ENCODE peak calls at places on chromosomes 11 and 22, in nine cellular contexts. N is adrenal gland; M is right cardiac atrium; G is aorta; C is tibial nerve; Y is A549; V is transverse colon; Q is CD8-positive, alpha-beta T cell; W is heart left ventricle. H is an unnamed sample.

GRCh38 chr11:45272701-45273100 is 13.4 kb downstream of the SYT13 start:
- DNase-seq in Q (no peak), G (no peak), N (no peak), V (no peak), W (no peak), Y (peak; percentile 29), C (no peak), M (no peak), H (peak; percentile 84)

GRCh38 chr11:6746086-6746618 is 25.6 kb downstream of the OR2AG2 start:
- DNase-seq in N (no peak), Q (peak; percentile 35), G (no peak), M (no peak), W (no peak), V (peak; percentile 55), Y (no peak), C (no peak), H (peak; percentile 35)

GRCh38 chr11:12573707-12574106 is 100.5 kb upstream of the TEAD1 start:
- DNase-seq in M (no peak), W (no peak), V (no peak), G (no peak), Q (no peak), C (no peak), Y (no peak), N (no peak), H (no peak)

GRCh38 chr11:87097582-87097981 is 59.8 kb downstream of the TMEM135 start:
- DNase-seq in C (no peak), M (no peak), W (peak; percentile 34), G (no peak), V (peak; percentile 59), Q (peak; percentile 19), N (peak; percentile 46), Y (peak; percentile 63), H (peak; percentile 93)

GRCh38 chr11:61119055-61119454 is 16.8 kb downstream of the CD5 start:
- DNase-seq in W (no peak), Q (no peak), Y (no peak), N (no peak), V (no peak), G (peak; percentile 21), C (no peak), M (no peak), H (no peak)

GRCh38 chr11:110409174-110409573 is 20.6 kb upstream of the FDX1 start:
- DNase-seq in Y (no peak), N (peak; percentile 58), C (no peak), V (no peak), M (no peak), Q (no peak), W (no peak), G (no peak), H (no peak)

GRCh38 chr22:37923927-37924326 is 17.8 kb downstream of the MICALL1 start:
- DNase-seq in Y (no peak), M (no peak), C (no peak), V (no peak), N (no peak), G (no peak), W (no peak), Q (no peak), H (no peak)

GRCh38 chr11:112279901-112280267 is 19.2 kb upstream of the PLET1 start:
- DNase-seq in C (peak; percentile 59), G (peak; percentile 83), Y (peak; percentile 56), Q (peak; percentile 84), W (peak; percentile 64), N (peak; percentile 41), M (peak; percentile 91), V (peak; percentile 70), H (peak; percentile 37)

GRCh38 chr11:76208829-76209670 is 2.7 kb upstream of the WNT11 start:
- DNase-seq in G (peak; percentile 89), V (peak; percentile 85), Q (peak; percentile 84), W (peak; percentile 81), C (peak; percentile 44), N (peak; percentile 79), Y (peak; percentile 79), M (peak; percentile 92), H (peak; percentile 71)

GRCh38 chr11:1772270-1773130 is 8.8 kb upstream of the CTSD start:
- DNase-seq in M (peak; percentile 73), N (peak; percentile 83), G (peak; percentile 88), Y (peak; percentile 94), V (peak; percentile 68), W (peak; percentile 76), C (no peak), Q (peak; percentile 45), H (peak; percentile 81)

GRCh38 chr11:62545437-62546243 is 966 bp downstream of the AHNAK start:
- DNase-seq in N (peak; percentile 88), C (peak; percentile 92), M (peak; percentile 98), V (peak; percentile 93), Y (peak; percentile 86), G (peak; percentile 96), W (peak; percentile 95), Q (peak; percentile 71), H (peak; percentile 88)
- H3K4me1 ChIP-seq in N (peaks cover 35% of the 10 kb centered on the region), C (peaks cover 54% of the 10 kb centered on the region), M (peaks cover 13% of the 10 kb centered on the region), V (peaks cover 75% of the 10 kb centered on the region), Y (peaks cover 67% of the 10 kb centered on the region), G (no peaks in the 10 kb centered on the region), W (peaks cover 58% of the 10 kb centered on the region), Q (peaks cover 61% of the 10 kb centered on the region), H (peaks cover 8% of the 10 kb centered on the region)

GRCh38 chr22:23767303-23767672 is 484 bp downstream of the CHCHD10 start:
- DNase-seq in G (no peak), W (no peak), N (no peak), M (peak; percentile 66), Y (no peak), C (no peak), Q (no peak), V (no peak), H (no peak)
- H3K27ac ChIP-seq in G (no peak overlapping the region), W (peak overlapping the region; percentile 95), N (peak overlapping the region; percentile 88), M (peak overlapping the region; percentile 90), Y (peak overlapping the region; percentile 96), C (peak overlapping the region; percentile 88), Q (peak overlapping the region; percentile 72), V (peak overlapping the region; percentile 89), H (peak overlapping the region; percentile 80)

GRCh38 chr11:121479355-121479754 is 26.6 kb upstream of the SORL1-AS1 start:
- DNase-seq in M (no peak), C (no peak), Y (no peak), Q (no peak), V (no peak), N (no peak), G (no peak), W (no peak), H (no peak)

GRCh38 chr11:121485221-121485620 is 32.5 kb upstream of the SORL1-AS1 start:
- DNase-seq in Y (no peak), V (no peak), Q (no peak), C (no peak), W (no peak), N (no peak), M (no peak), G (no peak), H (no peak)

GRCh38 chr11:121479839-121480238 is 27.1 kb upstream of the SORL1-AS1 start:
- DNase-seq in N (no peak), M (no peak), Q (no peak), C (no peak), V (no peak), W (no peak), Y (no peak), G (no peak), H (no peak)

GRCh38 chr11:121483805-121484478 is 31.2 kb upstream of the SORL1-AS1 start:
- DNase-seq in V (no peak), Q (no peak), Y (no peak), M (no peak), G (no peak), W (no peak), N (no peak), C (no peak), H (no peak)

GRCh38 chr11:121482231-121483129 is 29.7 kb upstream of the SORL1-AS1 start:
- DNase-seq in N (no peak), V (peak; percentile 24), Q (peak; percentile 70), W (no peak), M (no peak), Y (no peak), G (no peak), C (no peak), H (peak; percentile 26)
- H3K4me1 ChIP-seq in N (no peaks in the 10 kb centered on the region), V (peaks cover 4% of the 10 kb centered on the region), Q (peaks cover 41% of the 10 kb centered on the region), W (no peaks in the 10 kb centered on the region), M (no peaks in the 10 kb centered on the region), Y (no peaks in the 10 kb centered on the region), G (no peaks in the 10 kb centered on the region), C (peaks cover 15% of the 10 kb centered on the region), H (no peaks in the 10 kb centered on the region)

GRCh38 chr11:117748771-117749540 is 48.1 kb downstream of the DSCAML1 start:
- DNase-seq in G (no peak), N (no peak), W (no peak), M (no peak), Q (no peak), V (peak; percentile 73), C (no peak), Y (no peak), H (peak; percentile 17)

GRCh38 chr11:117747892-117748291 is 49.1 kb downstream of the DSCAML1 start:
- DNase-seq in Y (no peak), Q (no peak), W (no peak), M (no peak), N (no peak), G (no peak), C (no peak), V (no peak), H (no peak)

GRCh38 chr11:117743121-117743815 is 53.7 kb downstream of the DSCAML1 start:
- DNase-seq in W (no peak), N (no peak), C (no peak), Q (no peak), V (no peak), Y (no peak), M (no peak), G (no peak), H (no peak)

GRCh38 chr11:117745346-117745745 is 51.7 kb downstream of the DSCAML1 start:
- DNase-seq in V (no peak), N (no peak), W (no peak), M (no peak), Y (no peak), Q (no peak), G (no peak), C (no peak), H (no peak)

DNA sequence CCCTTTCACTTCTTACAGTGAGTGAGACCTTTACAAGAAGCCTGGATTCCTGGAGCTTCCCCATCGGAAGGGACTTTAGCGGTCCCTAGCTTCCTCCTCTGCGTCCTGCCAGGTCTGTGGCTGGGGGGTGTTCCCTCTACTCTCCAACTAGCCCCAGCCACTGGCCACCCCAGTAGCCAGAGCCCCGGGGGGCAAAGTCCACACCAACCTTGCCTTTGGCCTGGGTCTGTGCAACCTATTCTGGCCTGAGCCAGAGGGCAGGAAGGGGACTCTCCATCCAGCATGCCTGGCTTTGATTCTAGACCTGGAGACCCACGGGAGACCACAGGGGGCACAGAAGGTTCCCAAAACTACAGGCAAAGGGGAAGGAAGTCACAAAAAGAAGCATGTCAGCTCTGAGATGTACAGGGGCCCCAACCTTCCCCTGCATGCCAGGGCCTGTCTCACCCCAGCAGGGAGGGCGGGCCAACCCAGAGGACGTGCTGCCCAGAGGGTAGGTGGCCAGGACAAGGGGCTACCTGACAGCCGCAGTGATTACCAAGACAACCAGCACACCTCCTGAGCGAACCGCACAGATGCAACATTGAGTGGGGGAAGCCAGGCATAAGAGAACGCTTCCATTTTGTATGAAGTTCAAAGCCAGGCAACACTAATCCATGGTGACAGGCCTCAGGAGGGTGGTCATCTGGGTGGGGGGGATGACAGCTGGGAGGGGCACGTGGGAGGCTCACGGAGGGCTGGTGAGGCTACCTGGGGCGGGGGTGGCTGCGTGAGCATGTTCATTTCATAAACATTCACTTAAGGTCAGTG is 52.3 kb downstream of the DSCAML1 start:
- DNase-seq in G (no peak), M (no peak), C (no peak), V (no peak), W (no peak), Y (no peak), N (no peak), Q (no peak), H (no peak)
- H3K27ac ChIP-seq in G (no peak overlapping the region), M (no peak overlapping the region), C (no peak overlapping the region), V (no peak overlapping the region), W (no peak overlapping the region), Y (no peak overlapping the region), N (no peak overlapping the region), Q (no peak overlapping the region), H (no peak overlapping the region)